ENCODE peak calls at places on chromosomes 5 and 9, in four cellular contexts. W is tibial nerve, A is sigmoid colon, Q is psoas muscle. S is an unnamed sample. For H3K4me1, the result is how much of the 10 kb centered on the place peaks cover.

GRCh38 chr5:37436146-37436934 is 57.2 kb downstream of the WDR70 start:
- DNase-seq in Q (no peak), W (no peak), A (no peak), S (no peak)

GRCh38 chr5:133421806-133422205 is 190.5 kb downstream of the FSTL4 start:
- DNase-seq in W (no peak), Q (no peak), A (no peak), S (no peak)

GRCh38 chr5:62284946-62285891 is 20.8 kb upstream of the KIF2A start:
- DNase-seq in A (no peak), W (no peak), Q (no peak), S (no peak)

GRCh38 chr9:126474786-126475485 is 138.8 kb upstream of the LMX1B start:
- DNase-seq in Q (no peak), A (no peak), W (no peak), S (no peak)

GRCh38 chr5:168163966-168164365 is 127.5 kb upstream of the WWC1 start:
- DNase-seq in A (no peak), Q (no peak), W (no peak), S (no peak)

GRCh38 chr5:443239-444151 is 519 bp downstream of the EXOC3 start:
- DNase-seq in Q (peak), A (peak), W (no peak), S (no peak)

GRCh38 chr5:10556893-10557746 is 6.8 kb upstream of the ANKRD33B start:
- DNase-seq in Q (no peak), A (peak), W (no peak), S (no peak)

GRCh38 chr5:1883925-1884637 is 1.4 kb upstream of the IRX4 start:
- DNase-seq in A (no peak), Q (peak), W (no peak), S (no peak)

DNA sequence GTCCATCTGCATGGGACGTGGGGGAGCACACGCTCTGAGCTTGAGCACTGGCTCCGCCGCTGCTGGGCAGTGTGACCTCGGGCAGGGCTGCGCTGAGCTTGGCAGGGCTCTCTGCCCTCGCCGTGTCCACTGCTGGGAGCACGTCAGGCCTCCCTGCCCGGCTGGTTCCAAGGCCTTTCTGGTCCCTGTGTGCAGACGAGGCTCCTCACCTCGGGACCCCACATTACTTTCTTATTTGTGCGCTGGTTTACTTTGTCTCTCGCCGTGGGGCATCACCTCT is 43.9 kb downstream of the RXRA start:
- DNase-seq in A (no peak), Q (peak), W (no peak), S (no peak)
- H3K4me1 ChIP-seq in A (half or more), Q (half or more), W (half or more), S (under half)

GRCh38 chr9:92435263-92435662 is 11.0 kb upstream of the OMD start:
- DNase-seq in A (no peak), Q (no peak), W (no peak), S (no peak)

GRCh38 chr9:92439921-92440750 is 15.9 kb upstream of the OMD start:
- DNase-seq in Q (no peak), A (no peak), W (no peak), S (no peak)

GRCh38 chr9:92440751-92441046 is 16.4 kb upstream of the OMD start:
- DNase-seq in A (no peak), Q (no peak), W (no peak), S (no peak)

GRCh38 chr9:92444841-92445240 is 20.6 kb upstream of the OMD start:
- DNase-seq in Q (no peak), W (no peak), A (no peak), S (no peak)

DNA sequence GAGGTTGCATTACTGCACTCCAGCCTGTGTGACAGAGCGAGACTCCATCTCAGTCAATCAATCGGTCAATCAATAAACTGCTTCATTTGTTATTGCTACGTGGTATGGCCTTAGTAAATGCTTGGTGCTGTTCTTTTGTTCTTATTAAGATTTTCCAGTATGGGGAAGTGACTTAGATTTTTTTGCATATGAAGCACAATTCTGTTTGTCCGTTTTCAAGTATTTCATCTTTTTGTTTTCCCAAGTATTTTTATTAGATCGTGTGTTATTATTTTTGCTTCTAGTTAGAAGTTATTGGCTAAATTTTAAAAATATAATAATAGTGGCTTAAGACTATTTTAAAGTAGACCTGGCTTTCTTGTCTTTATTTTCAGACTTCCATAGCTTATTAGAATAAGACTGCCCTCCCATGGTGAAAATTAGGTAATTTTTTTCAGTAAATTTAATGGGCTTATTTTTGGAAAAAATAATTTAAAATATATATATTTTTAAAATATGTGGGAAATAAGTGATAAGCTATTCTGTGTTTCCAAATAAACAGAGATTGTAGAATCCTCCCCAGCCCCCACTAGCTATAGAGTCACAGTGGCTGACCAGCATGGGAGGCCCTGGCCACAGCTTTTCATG is 14.7 kb upstream of the OMD start:
- DNase-seq in W (no peak), Q (no peak), A (no peak), S (no peak)
- TF ChIP-seq CTCF in W (peak), Q (peak), A (peak), S (peak)

GRCh38 chr9:111454751-111455150 is 29.4 kb downstream of the ECPAS start:
- DNase-seq in Q (no peak), A (no peak), W (no peak), S (no peak)

GRCh38 chr9:111451570-111451969 is 32.6 kb downstream of the ECPAS start:
- DNase-seq in W (no peak), A (no peak), Q (no peak), S (no peak)

GRCh38 chr9:111458139-111459009 is 25.8 kb downstream of the ECPAS start:
- DNase-seq in A (no peak), Q (no peak), W (no peak), S (no peak)

GRCh38 chr9:111455638-111456037 is 28.5 kb downstream of the ECPAS start:
- DNase-seq in Q (no peak), W (no peak), A (no peak), S (no peak)

GRCh38 chr9:111456536-111456935 is 27.6 kb downstream of the ECPAS start:
- DNase-seq in A (no peak), Q (no peak), W (no peak), S (no peak)
- H3K4me1 ChIP-seq in A (under half), Q (half or more), W (under half), S (under half)

GRCh38 chr5:179834120-179834519 is 13.4 kb downstream of the SQSTM1 start:
- DNase-seq in A (no peak), Q (no peak), W (no peak), S (no peak)

GRCh38 chr5:179833709-179834070 is 13.0 kb downstream of the SQSTM1 start:
- DNase-seq in Q (no peak), W (no peak), A (no peak), S (no peak)

GRCh38 chr5:179839328-179840256 is 18.9 kb downstream of the SQSTM1 start:
- DNase-seq in A (peak), Q (peak), W (no peak), S (no peak)

GRCh38 chr5:179837076-179838011 is 16.6 kb downstream of the SQSTM1 start:
- DNase-seq in W (no peak), A (peak), Q (no peak), S (no peak)

GRCh38 chr5:179836225-179837019 is 15.7 kb downstream of the SQSTM1 start:
- DNase-seq in Q (peak), A (peak), W (no peak), S (no peak)
- TF ChIP-seq CTCF in Q (no peak), A (no peak), W (no peak), S (no peak)

DNA sequence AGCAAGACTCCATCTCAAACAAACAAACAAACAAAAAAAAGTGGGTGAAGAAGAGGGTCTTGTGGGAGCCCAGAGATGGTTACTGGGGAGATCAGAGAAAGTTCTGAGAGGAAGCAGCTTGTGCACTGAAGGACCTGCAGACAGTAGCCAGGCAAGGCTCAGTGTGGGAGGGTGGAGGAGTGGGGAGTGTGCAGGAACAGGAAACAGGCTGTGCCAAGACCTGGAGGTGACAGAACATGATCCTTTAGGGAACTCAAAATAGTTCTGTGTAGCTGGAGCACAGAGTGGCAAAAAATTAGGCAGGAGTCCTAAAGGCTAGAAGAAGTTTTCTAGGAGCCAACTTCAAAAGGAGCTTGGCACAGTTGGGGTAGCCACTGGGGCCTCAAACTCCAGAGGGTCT is 19.2 kb upstream of the NANS start:
- DNase-seq in W (no peak), Q (peak), A (no peak), S (no peak)
- H3K4me1 ChIP-seq in W (under half), Q (under half), A (under half), S (under half)

DNA sequence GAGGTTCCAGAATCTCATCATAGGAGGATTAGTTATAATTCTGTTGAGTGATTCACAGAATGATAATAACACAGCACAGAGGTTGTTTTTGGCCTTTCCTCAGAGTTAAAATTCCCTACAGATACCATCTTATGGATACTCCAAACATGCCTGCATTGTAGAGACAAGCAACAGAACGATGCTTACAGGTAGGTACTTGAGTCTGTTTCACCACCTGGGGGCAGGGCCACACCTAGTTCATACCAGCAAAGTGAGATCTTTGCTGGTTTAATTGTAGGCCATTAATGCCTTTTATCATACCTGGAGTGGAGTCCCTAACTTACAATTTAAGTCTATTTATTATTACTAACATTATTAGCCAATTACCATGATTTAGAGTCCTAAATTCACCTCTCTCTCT is 416.5 kb upstream of the TLE4 start:
- DNase-seq in A (no peak), W (no peak), Q (no peak), S (no peak)
- TF ChIP-seq CTCF in A (no peak), W (no peak), Q (no peak), S (no peak)

GRCh38 chr5:157267766-157268480 is 2.0 kb downstream of the CYFIP2 start:
- DNase-seq in W (no peak), A (no peak), Q (peak), S (no peak)
- H3K4me1 ChIP-seq in W (under half), A (under half), Q (under half), S (under half)

DNA sequence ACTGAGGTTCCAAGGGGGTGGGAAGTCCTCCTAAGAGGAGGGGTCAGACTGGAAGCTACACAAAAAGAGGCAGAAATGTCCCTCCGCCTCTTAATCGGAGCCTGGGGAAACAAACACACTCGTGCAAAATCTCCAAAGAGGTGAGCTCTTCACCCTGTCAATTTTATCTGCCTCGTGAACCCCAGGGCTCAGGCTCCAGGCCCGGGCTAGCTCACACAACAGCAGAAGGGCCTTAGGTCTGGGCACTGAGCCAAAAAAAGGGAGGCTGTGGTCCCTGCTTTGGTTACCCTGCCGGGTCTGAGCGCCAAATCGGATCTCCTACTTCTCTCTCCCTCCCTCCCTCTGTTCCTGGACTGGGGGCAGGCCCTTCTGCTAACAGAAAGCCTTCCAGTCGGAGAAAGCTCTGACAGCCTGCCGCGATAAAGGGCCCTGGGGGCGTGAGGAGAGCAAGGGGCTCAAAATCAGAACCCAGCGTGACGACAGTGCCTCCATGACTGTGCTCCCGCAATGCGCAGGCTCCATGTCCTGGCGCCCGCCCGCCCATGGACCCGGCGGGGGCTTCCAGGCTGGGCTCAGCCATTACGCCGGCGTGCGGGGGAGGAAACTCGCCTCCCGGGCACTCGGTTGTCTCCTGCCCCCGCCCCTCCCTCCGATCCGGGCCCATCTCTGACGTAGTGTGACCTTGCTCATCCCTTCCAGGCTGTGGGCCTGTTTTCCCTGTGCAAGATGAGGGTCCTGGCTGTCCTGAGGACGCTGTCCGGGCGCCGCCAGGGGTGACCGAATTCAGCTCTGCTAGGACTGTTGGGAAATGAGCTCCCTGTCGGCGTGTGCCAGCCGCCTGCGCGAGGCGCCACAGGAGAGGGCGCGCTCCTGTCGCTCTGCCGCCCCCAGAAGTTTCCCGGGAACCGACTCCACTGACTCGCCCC is 865 bp upstream of the SLC22A4 start:
- DNase-seq in A (peak), W (peak), Q (peak), S (peak)
- TF ChIP-seq CTCF in A (no peak), W (peak), Q (peak), S (peak)